ENCODE peak calls at places on chromosomes 13 and 19, in eight cellular contexts. Q is ovary, S is neuronal stem cell, B is thoracic aorta, G is right atrium auricular region, F is PC-9, D is stomach, R is A673. C is an unnamed sample.
A peak's percentile ranks its signal among the peaks of the same experiment; 100 is the strongest.

GRCh38 chr19:1066748-1067340 is at the start of gene ARHGAP45:
- DNase-seq in Q (no peak), S (no peak), B (no peak), G (no peak), F (peak; percentile 36), D (peak; percentile 60), R (no peak), C (no peak)

GRCh38 chr13:33081666-33082065 is 65.4 kb downstream of the KL start:
- DNase-seq in Q (no peak), S (no peak), B (no peak), G (no peak), F (no peak), D (no peak), R (peak; percentile 54), C (no peak)

GRCh38 chr13:113405481-113406300 is 41.8 kb upstream of the GRTP1 start:
- DNase-seq in Q (peak; percentile 25), S (no peak), B (no peak), G (no peak), F (no peak), D (no peak), R (no peak), C (no peak)

GRCh38 chr13:65985632-65986031 is 1244.5 kb downstream of the PCDH9 start:
- DNase-seq in Q (no peak), S (no peak), B (no peak), G (no peak), F (no peak), D (no peak), R (no peak), C (no peak)

GRCh38 chr13:44407891-44408290 is 34.3 kb downstream of the SERP2 start:
- DNase-seq in Q (no peak), S (no peak), B (no peak), G (no peak), F (peak; percentile 24), D (no peak), R (no peak), C (no peak)

GRCh38 chr13:85430216-85430615 is 369.0 kb downstream of the SLITRK6 start:
- DNase-seq in Q (no peak), S (no peak), B (no peak), G (no peak), F (no peak), D (no peak), R (no peak), C (no peak)

GRCh38 chr13:27054760-27055159 is 116.9 kb downstream of the USP12 start:
- DNase-seq in Q (no peak), S (no peak), B (no peak), G (no peak), F (peak; percentile 20), D (no peak), R (no peak), C (no peak)

GRCh38 chr13:87923713-87924112 is 252.5 kb downstream of the SLITRK5 start:
- DNase-seq in Q (no peak), S (no peak), B (no peak), G (no peak), F (no peak), D (no peak), R (no peak), C (no peak)

GRCh38 chr13:98576963-98577822 is at the start of gene STK24:
- DNase-seq in Q (peak; percentile 85), S (peak; percentile 69), B (no peak), G (no peak), F (peak; percentile 80), D (peak; percentile 77), R (peak; percentile 57), C (peak; percentile 78)

GRCh38 chr13:52933547-52934167 is 85.2 kb upstream of the PCDH8 start:
- DNase-seq in Q (no peak), S (no peak), B (no peak), G (no peak), F (no peak), D (no peak), R (no peak), C (no peak)

GRCh38 chr19:31461814-31462539 is 112.7 kb upstream of the TSHZ3 start:
- DNase-seq in Q (no peak), S (no peak), B (no peak), G (no peak), F (no peak), D (no peak), R (no peak), C (no peak)

GRCh38 chr19:39146686-39147450 is 21.3 kb downstream of the PAK4 start:
- DNase-seq in Q (no peak), S (no peak), B (no peak), G (no peak), F (no peak), D (no peak), R (no peak), C (no peak)

DNA sequence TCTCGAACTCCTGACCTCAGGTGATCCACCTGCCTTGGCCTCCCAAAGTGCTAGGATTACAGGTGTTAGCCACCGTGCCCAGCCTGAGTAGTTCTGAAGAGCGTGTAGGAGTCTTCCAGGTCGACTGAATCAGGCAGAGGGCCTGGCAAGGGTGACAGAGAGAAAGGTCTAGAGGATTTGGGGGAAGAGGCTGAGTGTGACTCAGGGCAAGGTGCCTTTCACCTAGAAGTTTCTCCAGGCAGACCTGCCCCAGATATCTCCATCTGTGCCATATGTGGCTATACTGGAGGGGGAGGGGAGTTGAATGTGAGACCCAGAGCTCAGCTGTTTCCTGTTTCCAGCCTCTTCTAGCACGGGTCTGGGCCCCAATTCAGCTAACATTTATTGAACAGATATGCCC is 1.2 kb downstream of the CCDC159 start:
- DNase-seq in Q (no peak), S (no peak), B (no peak), G (no peak), F (no peak), D (no peak), R (no peak), C (no peak)
- H3K27ac ChIP-seq in Q (no peak overlapping the region), S (no peak overlapping the region), B (no peak overlapping the region), G (no peak overlapping the region), F (peak overlapping the region; percentile 67), D (no peak overlapping the region), R (no peak overlapping the region), C (no peak overlapping the region)

GRCh38 chr19:34084396-34085145 is 87.7 kb upstream of the LSM14A start:
- DNase-seq in Q (no peak), S (no peak), B (no peak), G (no peak), F (no peak), D (no peak), R (no peak), C (no peak)
- H3K27ac ChIP-seq in Q (no peak overlapping the region), S (no peak overlapping the region), B (no peak overlapping the region), G (no peak overlapping the region), F (no peak overlapping the region), D (no peak overlapping the region), R (no peak overlapping the region), C (no peak overlapping the region)

GRCh38 chr13:106710267-106710666 is 142.3 kb upstream of the ARGLU1 start:
- DNase-seq in Q (no peak), S (no peak), B (no peak), G (no peak), F (no peak), D (no peak), R (no peak), C (no peak)

GRCh38 chr13:106709509-106709908 is 141.6 kb upstream of the ARGLU1 start:
- DNase-seq in Q (no peak), S (no peak), B (no peak), G (no peak), F (no peak), D (no peak), R (no peak), C (no peak)

GRCh38 chr13:106714271-106714670 is 146.3 kb upstream of the ARGLU1 start:
- DNase-seq in Q (no peak), S (no peak), B (no peak), G (no peak), F (no peak), D (no peak), R (no peak), C (no peak)
- H3K27ac ChIP-seq in Q (no peak overlapping the region), S (no peak overlapping the region), B (no peak overlapping the region), G (peak overlapping the region; percentile 40), F (no peak overlapping the region), D (no peak overlapping the region), R (no peak overlapping the region), C (no peak overlapping the region)

GRCh38 chr19:12794936-12795335 is 3.6 kb downstream of the JUNB start:
- DNase-seq in Q (no peak), S (no peak), B (no peak), G (no peak), F (no peak), D (no peak), R (no peak), C (no peak)
- H3K27ac ChIP-seq in Q (no peak overlapping the region), S (no peak overlapping the region), B (peak overlapping the region; percentile 99), G (peak overlapping the region; percentile 99), F (no peak overlapping the region), D (peak overlapping the region; percentile 59), R (peak overlapping the region; percentile 98), C (no peak overlapping the region)

DNA sequence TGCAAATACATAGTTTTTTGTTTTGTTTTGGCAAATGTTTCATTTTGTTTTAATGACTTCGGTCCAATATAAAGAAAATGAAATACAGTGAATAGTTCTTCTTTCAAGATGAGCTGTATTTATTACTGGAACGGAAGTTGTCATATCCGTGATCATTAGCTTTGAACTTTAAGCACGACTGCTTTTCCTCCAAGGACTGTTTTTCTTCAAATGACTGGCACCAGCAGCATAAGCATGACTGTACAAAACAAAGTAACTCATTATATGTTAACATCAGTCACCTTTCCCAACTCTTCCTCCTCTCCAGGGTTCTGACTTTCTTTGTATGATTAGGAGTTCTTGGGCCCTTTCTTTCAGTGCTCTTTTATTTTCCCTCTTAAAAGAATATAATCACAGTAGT is 20.5 kb downstream of the EDNRB start:
- DNase-seq in Q (no peak), S (no peak), B (no peak), G (no peak), F (no peak), D (no peak), R (peak; percentile 86), C (no peak)
- H3K27ac ChIP-seq in Q (no peak overlapping the region), S (no peak overlapping the region), B (no peak overlapping the region), G (peak overlapping the region; percentile 77), F (no peak overlapping the region), D (no peak overlapping the region), R (peak overlapping the region; percentile 27), C (no peak overlapping the region)

DNA sequence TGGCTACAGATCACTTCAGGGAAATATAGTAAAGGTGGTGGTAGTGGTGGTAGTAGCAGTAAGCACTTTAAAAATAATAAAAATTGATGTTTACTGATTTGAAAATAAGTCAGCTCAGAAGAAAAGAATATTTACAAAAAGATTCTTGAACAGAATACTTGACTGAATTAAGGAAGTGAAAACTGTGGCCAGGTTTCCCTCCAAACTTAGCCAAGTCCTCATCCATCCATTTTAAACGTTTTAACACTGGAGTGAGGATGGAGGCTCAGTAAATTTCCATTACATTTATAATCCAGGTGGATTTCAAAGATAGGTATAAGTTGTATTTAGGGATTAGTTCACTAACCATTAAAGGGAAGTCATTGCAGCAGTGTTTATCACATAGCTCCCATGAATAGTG is 221.5 kb downstream of the RGCC start:
- DNase-seq in Q (no peak), S (no peak), B (no peak), G (no peak), F (no peak), D (no peak), R (no peak), C (no peak)
- H3K27ac ChIP-seq in Q (no peak overlapping the region), S (no peak overlapping the region), B (peak overlapping the region; percentile 68), G (peak overlapping the region; percentile 46), F (no peak overlapping the region), D (no peak overlapping the region), R (no peak overlapping the region), C (no peak overlapping the region)